ENCODE peak calls at places on chromosomes 1 and 21, in nine cellular contexts. W is PC-3, C is hepatocyte, Q is neural progenitor cell, N is GM23248, U is GM23338, Y is OCI-LY7, D is HCT116, K is SK-N-SH. V is an unnamed sample. For H3K79me2, the result is how much of the 10 kb centered on the place peaks cover.

GRCh38 chr1:77824694-77825355 is 45.4 kb downstream of the MIGA1 start:
- DNase-seq in W (peak), C (no peak), Q (no peak), N (peak), U (no peak), Y (peak), D (no peak), K (no peak), V (no peak)

GRCh38 chr1:174465855-174466254 is 18.1 kb downstream of the GPR52 start:
- DNase-seq in W (no peak), C (no peak), Q (no peak), N (no peak), U (no peak), Y (no peak), D (no peak), K (no peak), V (no peak)

GRCh38 chr1:45012639-45013278 is 705 bp downstream of the UROD start:
- DNase-seq in W (peak), C (peak), Q (peak), N (peak), U (peak), Y (no peak), D (no peak), K (peak), V (peak)

GRCh38 chr1:47686731-47687617 is 249.1 kb downstream of the FOXD2 start:
- DNase-seq in W (no peak), C (no peak), Q (no peak), N (no peak), U (peak), Y (no peak), D (no peak), K (no peak), V (no peak)

GRCh38 chr1:201020040-201020591 is 3.4 kb downstream of the KIF21B start:
- DNase-seq in W (no peak), C (no peak), Q (peak), N (no peak), U (peak), Y (peak), D (no peak), K (no peak), V (peak)

GRCh38 chr1:180950321-180950720 is 37.6 kb downstream of the KIAA1614 start:
- DNase-seq in W (no peak), C (no peak), Q (no peak), N (no peak), U (no peak), Y (no peak), D (no peak), K (peak), V (no peak)

GRCh38 chr1:15308135-15308534 is 61.1 kb downstream of the FHAD1 start:
- DNase-seq in W (no peak), C (peak), Q (no peak), N (no peak), U (no peak), Y (no peak), D (no peak), K (no peak), V (no peak)

GRCh38 chr1:110324667-110325066 is 14.5 kb upstream of the RBM15 start:
- DNase-seq in W (no peak), C (no peak), Q (no peak), N (no peak), U (no peak), Y (no peak), D (no peak), K (no peak), V (no peak)

GRCh38 chr1:204480515-204480914 is 14.1 kb downstream of the PIK3C2B start:
- DNase-seq in W (no peak), C (no peak), Q (peak), N (no peak), U (no peak), Y (peak), D (no peak), K (no peak), V (no peak)

GRCh38 chr1:155884028-155884950 is 24.9 kb downstream of the SYT11 start:
- DNase-seq in W (peak), C (no peak), Q (no peak), N (no peak), U (no peak), Y (peak), D (no peak), K (no peak), V (no peak)

GRCh38 chr1:54922921-54923421 is 36.0 kb upstream of the DHCR24 start:
- DNase-seq in W (no peak), C (no peak), Q (no peak), N (peak), U (no peak), Y (no peak), D (no peak), K (no peak), V (no peak)

GRCh38 chr1:240134113-240134512 is 42.4 kb downstream of the FMN2 start:
- DNase-seq in W (no peak), C (no peak), Q (no peak), N (no peak), U (no peak), Y (no peak), D (no peak), K (no peak), V (no peak)

GRCh38 chr1:229238231-229238630 is 32.7 kb upstream of the RAB4A start:
- DNase-seq in W (no peak), C (no peak), Q (no peak), N (no peak), U (no peak), Y (no peak), D (no peak), K (no peak), V (no peak)

GRCh38 chr1:9316080-9316444 is 23.4 kb downstream of the SPSB1 start:
- DNase-seq in W (no peak), C (no peak), Q (no peak), N (peak), U (no peak), Y (no peak), D (no peak), K (no peak), V (no peak)

GRCh38 chr21:34889287-34889536 is 159.9 kb downstream of the RUNX1 start:
- DNase-seq in W (peak), C (peak), Q (no peak), N (peak), U (peak), Y (no peak), D (no peak), K (no peak), V (peak)

GRCh38 chr1:2300851-2301606 is 72.9 kb downstream of the SKI start:
- DNase-seq in W (no peak), C (no peak), Q (no peak), N (peak), U (no peak), Y (peak), D (no peak), K (no peak), V (peak)

GRCh38 chr1:11931845-11932244 is 2.7 kb upstream of the PLOD1 start:
- DNase-seq in W (no peak), C (no peak), Q (no peak), N (no peak), U (no peak), Y (no peak), D (no peak), K (no peak), V (no peak)

GRCh38 chr1:211703812-211704566 is 28.6 kb upstream of the NEK2 start:
- DNase-seq in W (peak), C (no peak), Q (no peak), N (no peak), U (no peak), Y (no peak), D (no peak), K (peak), V (no peak)

GRCh38 chr1:119554188-119554587 is 47.2 kb downstream of the HSD3B1 start:
- DNase-seq in W (no peak), C (peak), Q (no peak), N (peak), U (no peak), Y (no peak), D (no peak), K (peak), V (no peak)

GRCh38 chr21:43266534-43266933 is 97.7 kb downstream of the CRYAA start:
- DNase-seq in W (no peak), C (no peak), Q (no peak), N (peak), U (no peak), Y (no peak), D (no peak), K (no peak), V (no peak)

GRCh38 chr21:44653123-44653522 is 1.3 kb downstream of the KRTAP12-4 start:
- DNase-seq in W (no peak), C (no peak), Q (no peak), N (no peak), U (peak), Y (peak), D (no peak), K (no peak), V (peak)

GRCh38 chr1:171897304-171897703 is 56.0 kb downstream of the DNM3 start:
- DNase-seq in W (no peak), C (no peak), Q (no peak), N (no peak), U (no peak), Y (no peak), D (no peak), K (no peak), V (no peak)
- TF ChIP-seq EZH2phosphoT487 in W (no peak), C (no peak), Q (no peak), N (no peak), U (no peak), Y (no peak), D (no peak), K (no peak), V (no peak)

GRCh38 chr1:227268943-227269342 is 49.3 kb downstream of the CDC42BPA start:
- DNase-seq in W (peak), C (no peak), Q (no peak), N (peak), U (no peak), Y (no peak), D (no peak), K (no peak), V (no peak)
- H3K79me2 ChIP-seq in W (under half), C (half or more), Q (half or more), N (half or more), U (half or more), Y (under half), D (half or more), K (half or more), V (under half)

GRCh38 chr1:38119000-38119399 is 72.4 kb upstream of the POU3F1 start:
- DNase-seq in W (no peak), C (no peak), Q (no peak), N (no peak), U (no peak), Y (no peak), D (no peak), K (no peak), V (no peak)
- TF ChIP-seq EZH2phosphoT487 in W (no peak), C (no peak), Q (no peak), N (no peak), U (no peak), Y (no peak), D (no peak), K (no peak), V (no peak)

GRCh38 chr1:230977781-230978490 is 725 bp downstream of the TTC13 start:
- DNase-seq in W (peak), C (peak), Q (peak), N (peak), U (peak), Y (peak), D (peak), K (no peak), V (peak)

GRCh38 chr1:230979389-230979716 is 459 bp downstream of the ARV1 start:
- DNase-seq in W (no peak), C (no peak), Q (no peak), N (no peak), U (no peak), Y (no peak), D (no peak), K (no peak), V (no peak)

GRCh38 chr1:230978491-230979388 is at the start of the genes ARV1 and TTC13:
- DNase-seq in W (peak), C (peak), Q (peak), N (peak), U (peak), Y (peak), D (peak), K (peak), V (peak)

GRCh38 chr1:230976360-230976759 is 2.3 kb downstream of the TTC13 start:
- DNase-seq in W (no peak), C (no peak), Q (no peak), N (no peak), U (no peak), Y (no peak), D (no peak), K (no peak), V (no peak)

GRCh38 chr1:230976825-230977747 is 1.6 kb downstream of the TTC13 start:
- DNase-seq in W (no peak), C (no peak), Q (no peak), N (no peak), U (no peak), Y (peak), D (no peak), K (no peak), V (peak)
- H3K79me2 ChIP-seq in W (half or more), C (half or more), Q (under half), N (under half), U (under half), Y (under half), D (under half), K (under half), V (half or more)

DNA sequence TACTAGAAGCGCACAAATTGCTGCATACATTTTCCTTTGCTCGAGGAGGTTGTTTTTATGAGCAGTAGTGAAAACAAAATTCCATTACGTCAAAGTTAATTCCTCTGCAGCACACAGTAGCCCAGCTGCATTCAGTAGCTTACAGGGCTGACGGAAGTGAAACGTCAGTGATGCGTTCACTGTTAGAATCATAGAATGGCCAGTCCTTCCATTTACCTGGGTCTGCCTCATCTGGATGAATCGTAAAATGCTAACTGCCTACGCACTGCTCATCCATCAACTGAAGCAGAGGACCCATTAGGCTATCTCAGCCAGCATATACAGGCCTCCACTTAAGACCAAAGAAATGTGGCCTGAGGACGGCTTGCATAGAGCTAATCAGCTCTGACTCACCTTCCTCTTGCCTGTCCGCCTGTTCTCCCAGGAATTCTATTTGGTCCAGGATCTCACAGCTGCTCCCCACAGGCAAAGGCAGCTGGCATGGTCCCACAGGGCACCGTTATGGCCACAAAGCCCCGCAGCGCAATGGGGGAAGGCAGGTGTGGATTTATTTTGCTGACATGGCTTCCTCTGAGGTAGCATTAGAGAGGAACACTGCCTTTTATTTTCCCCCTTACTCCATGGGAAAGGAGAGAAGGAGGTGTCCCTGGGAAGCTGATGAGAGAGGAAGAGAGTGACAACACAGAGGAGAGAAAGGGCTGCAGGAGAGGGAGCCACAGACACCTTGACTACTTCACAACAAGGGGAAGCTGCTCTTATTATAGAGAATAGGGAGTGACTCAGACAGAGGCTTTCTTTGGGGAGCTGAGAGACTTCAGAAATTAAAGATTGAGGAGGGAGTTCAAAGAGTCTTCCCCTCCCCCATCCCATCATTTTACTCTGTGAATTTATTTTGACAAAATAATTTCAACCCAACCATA is 177.7 kb downstream of the HHIPL2 start:
- DNase-seq in W (peak), C (peak), Q (no peak), N (peak), U (no peak), Y (no peak), D (no peak), K (no peak), V (no peak)
- TF ChIP-seq EZH2phosphoT487 in W (no peak), C (no peak), Q (no peak), N (no peak), U (no peak), Y (no peak), D (no peak), K (no peak), V (no peak)

GRCh38 chr1:162720996-162721395 is 69.5 kb upstream of the HSD17B7 start:
- DNase-seq in W (no peak), C (no peak), Q (no peak), N (peak), U (no peak), Y (no peak), D (no peak), K (no peak), V (no peak)
- H3K79me2 ChIP-seq in W (under half), C (under half), Q (under half), N (half or more), U (under half), Y (under half), D (under half), K (half or more), V (under half)